ENCODE peak calls at places on chromosomes 6 and 20, in nine cellular contexts. W is lower lobe of right lung, Y is breast epithelium, G is ovary, J is kidney, B is GM23248, Z is colonic mucosa, X is SJSA1, E is vagina. N is an unnamed sample.

GRCh38 chr6:150250826-150251225 is 108.0 kb downstream of the PPP1R14C start:
- DNase-seq in W (no peak), Y (peak; percentile 88), G (no peak), J (no peak), B (peak; percentile 87), Z (no peak), X (no peak), E (peak; percentile 83), N (peak; percentile 18)

GRCh38 chr6:84018453-84019061 is 15.0 kb upstream of the MRAP2 start:
- DNase-seq in W (no peak), Y (no peak), G (no peak), J (no peak), B (no peak), Z (no peak), X (no peak), E (no peak), N (no peak)

GRCh38 chr6:29839917-29840316 is 12.3 kb downstream of the HLA-G start:
- DNase-seq in W (no peak), Y (no peak), G (no peak), J (no peak), B (no peak), Z (no peak), X (no peak), E (no peak), N (no peak)

GRCh38 chr6:89888871-89889270 is 5.4 kb upstream of the GJA10 start:
- DNase-seq in W (no peak), Y (no peak), G (no peak), J (no peak), B (no peak), Z (no peak), X (no peak), E (no peak), N (no peak)

GRCh38 chr20:40930561-40930960 is 98.1 kb upstream of the TOP1 start:
- DNase-seq in W (no peak), Y (no peak), G (no peak), J (no peak), B (no peak), Z (no peak), X (no peak), E (peak; percentile 18), N (no peak)

GRCh38 chr6:170516783-170517616 is 36.1 kb downstream of the PSMB1 start:
- DNase-seq in W (peak; percentile 59), Y (peak; percentile 19), G (no peak), J (no peak), B (peak; percentile 87), Z (peak; percentile 34), X (peak; percentile 53), E (no peak), N (no peak)

GRCh38 chr6:170172406-170172805 is 118.5 kb downstream of the DLL1 start:
- DNase-seq in W (no peak), Y (no peak), G (no peak), J (peak; percentile 12), B (no peak), Z (peak; percentile 8), X (no peak), E (no peak), N (no peak)

GRCh38 chr6:169646906-169647567 is 54.8 kb downstream of the WDR27 start:
- DNase-seq in W (peak; percentile 46), Y (no peak), G (no peak), J (no peak), B (no peak), Z (no peak), X (no peak), E (no peak), N (no peak)

GRCh38 chr6:42263165-42263852 is 45.6 kb upstream of the MRPS10 start:
- DNase-seq in W (no peak), Y (no peak), G (no peak), J (peak; percentile 81), B (no peak), Z (no peak), X (no peak), E (no peak), N (no peak)

GRCh38 chr6:105795913-105796517 is 290.1 kb upstream of the PRDM1 start:
- DNase-seq in W (peak; percentile 49), Y (no peak), G (no peak), J (no peak), B (peak; percentile 36), Z (no peak), X (no peak), E (no peak), N (no peak)

GRCh38 chr6:148559848-148560433 is 186.9 kb upstream of the UST start:
- DNase-seq in W (peak; percentile 81), Y (peak; percentile 44), G (peak; percentile 88), J (peak; percentile 91), B (peak; percentile 84), Z (peak; percentile 66), X (peak; percentile 66), E (no peak), N (peak; percentile 83)

GRCh38 chr6:43938178-43939101 is 168.4 kb downstream of the VEGFA start:
- DNase-seq in W (no peak), Y (no peak), G (no peak), J (peak; percentile 57), B (no peak), Z (no peak), X (no peak), E (peak; percentile 71), N (no peak)

GRCh38 chr6:72987305-72987704 is 238.0 kb downstream of the KHDC1L start:
- DNase-seq in W (no peak), Y (no peak), G (no peak), J (no peak), B (no peak), Z (no peak), X (no peak), E (no peak), N (no peak)

GRCh38 chr6:157313531-157314467 is 9.5 kb downstream of the TMEM242 start:
- DNase-seq in W (no peak), Y (no peak), G (no peak), J (no peak), B (no peak), Z (no peak), X (no peak), E (no peak), N (no peak)

GRCh38 chr6:54419885-54420284 is 111.6 kb downstream of the TINAG start:
- DNase-seq in W (no peak), Y (no peak), G (no peak), J (no peak), B (peak; percentile 94), Z (no peak), X (peak; percentile 38), E (no peak), N (no peak)

GRCh38 chr20:43716757-43717615 is 9.8 kb downstream of the GTSF1L start:
- DNase-seq in W (no peak), Y (no peak), G (no peak), J (no peak), B (no peak), Z (no peak), X (no peak), E (no peak), N (no peak)
- H3K36me3 ChIP-seq in W (no peaks in the 10 kb centered on the region), Y (no peaks in the 10 kb centered on the region), G (no peaks in the 10 kb centered on the region), J (no peaks in the 10 kb centered on the region), B (no peaks in the 10 kb centered on the region), Z (no peaks in the 10 kb centered on the region), X (peaks cover 21% of the 10 kb centered on the region), E (no peaks in the 10 kb centered on the region), N (no peaks in the 10 kb centered on the region)

DNA sequence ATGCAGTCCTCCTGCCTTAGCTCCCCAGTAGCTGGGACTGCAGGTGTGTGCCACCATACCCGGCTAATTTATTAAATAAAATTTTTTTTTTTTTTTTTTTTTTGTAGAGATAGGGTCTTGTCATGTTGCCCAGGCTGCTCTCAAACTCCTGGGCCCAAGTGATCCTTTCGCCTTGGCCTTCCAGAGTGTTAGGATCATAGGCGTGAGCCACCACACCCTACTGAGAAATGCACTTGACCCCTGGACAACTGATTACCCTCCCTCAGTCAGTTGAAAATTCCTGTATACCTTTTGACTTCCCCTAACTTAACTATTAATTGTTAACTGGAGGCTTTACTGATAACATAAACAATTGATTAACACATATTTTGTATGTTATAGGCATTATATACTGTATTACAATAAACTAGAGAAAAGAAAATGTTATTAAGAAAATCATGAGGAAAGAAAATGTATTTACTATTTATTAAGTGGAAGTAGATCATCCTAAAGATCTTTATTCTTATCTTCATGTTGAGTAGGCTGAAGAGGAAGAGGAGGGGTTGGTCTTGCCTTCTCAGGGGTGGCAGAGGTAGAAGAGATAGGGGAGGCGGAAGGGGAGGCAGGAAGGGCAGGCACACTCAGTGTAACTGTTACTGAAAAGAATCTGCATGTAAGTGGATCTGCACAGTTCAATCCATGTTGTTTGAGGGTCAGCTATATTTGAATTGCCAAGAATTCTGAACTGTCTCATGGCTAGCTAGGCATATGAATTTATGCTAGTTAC is 104.3 kb downstream of the FARS2 start:
- DNase-seq in W (no peak), Y (no peak), G (no peak), J (no peak), B (no peak), Z (no peak), X (no peak), E (no peak), N (no peak)
- H3K4me1 ChIP-seq in W (no peaks in the 10 kb centered on the region), Y (no peaks in the 10 kb centered on the region), G (no peaks in the 10 kb centered on the region), J (no peaks in the 10 kb centered on the region), B (peaks cover 10% of the 10 kb centered on the region), Z (no peaks in the 10 kb centered on the region), X (peaks cover 7% of the 10 kb centered on the region), E (peaks cover 22% of the 10 kb centered on the region), N (peaks cover 10% of the 10 kb centered on the region)

DNA sequence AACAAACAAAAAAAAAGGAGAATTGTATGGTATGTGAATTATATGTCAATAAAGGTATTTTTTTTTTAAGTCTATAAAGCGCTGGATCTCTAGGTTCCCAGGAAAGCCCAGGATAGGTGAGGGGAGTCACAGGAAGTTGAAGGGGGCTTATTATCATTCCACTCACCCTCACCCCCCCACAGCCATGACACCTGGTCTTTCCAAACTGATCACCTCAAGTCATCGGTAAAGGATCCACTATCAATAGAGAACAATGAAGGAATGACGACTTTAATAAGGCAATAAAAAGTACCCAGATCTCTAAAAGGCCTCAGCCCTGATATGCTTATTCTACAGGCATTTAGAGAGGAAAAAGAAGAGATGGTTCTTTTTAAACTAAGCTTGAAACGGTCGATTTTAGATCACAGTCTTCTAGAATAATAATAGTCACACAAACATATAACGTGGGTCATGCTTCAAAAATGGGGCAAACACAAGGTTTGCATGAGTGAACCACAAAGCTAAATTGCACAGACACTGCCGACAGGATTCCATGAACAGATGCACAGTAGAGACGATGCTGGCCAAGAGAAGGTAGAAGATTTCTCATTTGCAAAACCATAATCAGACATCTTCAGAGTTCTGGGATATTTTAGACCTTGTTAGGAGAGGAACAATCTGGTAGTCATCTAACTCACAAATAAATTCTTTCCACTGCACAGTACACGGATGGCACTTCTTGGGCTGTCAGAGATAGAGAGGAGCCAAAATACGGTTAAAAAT is 21.1 kb downstream of the ZMYND8 start:
- DNase-seq in W (no peak), Y (no peak), G (no peak), J (no peak), B (peak; percentile 70), Z (no peak), X (no peak), E (no peak), N (no peak)
- H3K36me3 ChIP-seq in W (peaks cover 32% of the 10 kb centered on the region), Y (no peaks in the 10 kb centered on the region), G (no peaks in the 10 kb centered on the region), J (no peaks in the 10 kb centered on the region), B (no peaks in the 10 kb centered on the region), Z (no peaks in the 10 kb centered on the region), X (peaks cover 26% of the 10 kb centered on the region), E (no peaks in the 10 kb centered on the region), N (no peaks in the 10 kb centered on the region)

DNA sequence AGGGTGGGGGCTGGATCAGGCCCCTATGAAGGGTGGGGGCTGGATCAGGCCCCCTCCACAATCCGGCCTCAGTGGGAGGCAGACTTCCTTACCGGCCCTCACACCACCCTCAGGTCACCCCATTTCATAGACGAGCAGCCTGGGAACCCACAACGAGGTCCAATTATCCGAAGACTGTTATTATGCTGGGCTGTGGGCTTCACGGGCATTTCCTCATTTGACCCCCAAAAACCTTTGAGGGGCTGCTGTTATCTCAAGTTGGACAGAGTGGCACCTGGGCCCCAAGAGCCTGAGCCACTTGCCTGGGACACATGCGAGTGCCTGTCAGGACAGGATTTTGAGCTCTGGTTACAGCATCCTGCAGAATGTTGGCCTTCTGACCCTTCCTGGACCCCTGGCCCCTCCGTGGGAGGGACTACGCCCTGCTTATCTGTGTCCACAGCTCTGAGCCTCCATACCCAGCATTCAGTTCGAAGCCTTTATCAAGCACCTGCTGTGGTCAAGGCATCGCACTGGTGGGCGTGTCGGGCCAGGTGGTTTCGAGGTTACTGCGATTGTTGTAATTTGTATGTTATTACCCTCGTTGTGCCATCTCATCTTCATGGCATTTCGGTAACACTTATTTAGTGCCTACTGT is 34.5 kb upstream of the PCMTD2 start:
- DNase-seq in W (no peak), Y (no peak), G (no peak), J (no peak), B (no peak), Z (no peak), X (no peak), E (no peak), N (no peak)
- H3K4me1 ChIP-seq in W (peaks cover 32% of the 10 kb centered on the region), Y (no peaks in the 10 kb centered on the region), G (peaks cover 6% of the 10 kb centered on the region), J (peaks cover 22% of the 10 kb centered on the region), B (peaks cover 18% of the 10 kb centered on the region), Z (no peaks in the 10 kb centered on the region), X (no peaks in the 10 kb centered on the region), E (peaks cover 16% of the 10 kb centered on the region), N (peaks cover 42% of the 10 kb centered on the region)